ENCODE peak calls at places on chromosomes 4 and X, in five cellular contexts. L, B, F, G and Q are unnamed samples.
A peak's percentile ranks its signal among the peaks of the same experiment; 100 is the strongest.

GRCh38 chr4:139934786-139935330 is 219.1 kb downstream of the MAML3 start:
- DNase-seq in L (no peak), B (no peak), F (no peak), G (no peak), Q (no peak)

GRCh38 chrX:41085883-41086626 is 810 bp downstream of the USP9X start:
- DNase-seq in L (peak; percentile 50), B (peak; percentile 29), F (peak; percentile 35), G (no peak), Q (peak; percentile 9)

GRCh38 chrX:135328421-135329005 is 19.2 kb downstream of the ETDC start:
- DNase-seq in L (no peak), B (no peak), F (no peak), G (no peak), Q (no peak)

GRCh38 chr4:113232194-113232593 is 182.7 kb downstream of the ANK2 start:
- DNase-seq in L (no peak), B (no peak), F (no peak), G (no peak), Q (no peak)

GRCh38 chr4:158817562-158818370 is 48.9 kb downstream of the FNIP2 start:
- DNase-seq in L (no peak), B (no peak), F (no peak), G (no peak), Q (peak; percentile 52)

GRCh38 chr4:13522282-13523104 is 21.8 kb downstream of the NKX3-2 start:
- DNase-seq in L (no peak), B (no peak), F (no peak), G (no peak), Q (no peak)

GRCh38 chrX:130771648-130772312 is 131.2 kb downstream of the ENOX2 start:
- DNase-seq in L (no peak), B (no peak), F (no peak), G (no peak), Q (no peak)

GRCh38 chrX:9267415-9267814 is 197.4 kb upstream of the TBL1X start:
- DNase-seq in L (no peak), B (no peak), F (no peak), G (no peak), Q (peak; percentile 1)

GRCh38 chrX:143121471-143121870 is 95.7 kb downstream of the SPANXN4 start:
- DNase-seq in L (no peak), B (no peak), F (no peak), G (no peak), Q (no peak)